ENCODE peak calls at places on chromosomes 1 and 21, in five cellular contexts. Z, O, H, X and J are unnamed samples.

GRCh38 chr1:36323636-36324321 is at the start of gene EVA1B:
- DNase-seq in X (peak; percentile 94), H (peak; percentile 32), O (peak; percentile 79), Z (peak; percentile 76), J (no peak)

GRCh38 chr1:66890621-66891020 is 34.0 kb downstream of the DNAI4 start:
- DNase-seq in H (no peak), O (no peak), Z (no peak), X (no peak), J (no peak)

GRCh38 chr1:8450312-8450711 is 132.4 kb downstream of the SLC45A1 start:
- DNase-seq in X (no peak), O (no peak), H (no peak), Z (no peak), J (no peak)

GRCh38 chr1:246959944-246960693 is 28.4 kb upstream of the AHCTF1 start:
- DNase-seq in Z (no peak), X (no peak), O (no peak), H (no peak), J (no peak)

GRCh38 chr1:4063516-4063915 is 163.4 kb upstream of the C1orf174 start:
- DNase-seq in X (peak; percentile 38), H (no peak), Z (no peak), O (no peak), J (no peak)

GRCh38 chr1:61851849-61852692 is 109.8 kb downstream of the PATJ start:
- DNase-seq in Z (peak; percentile 94), H (peak; percentile 59), O (peak; percentile 19), X (no peak), J (no peak)

GRCh38 chr1:35222322-35223108 is 29.6 kb upstream of the SFPQ start:
- DNase-seq in O (no peak), H (no peak), Z (peak; percentile 98), X (no peak), J (no peak)

GRCh38 chr1:107964397-107965111 is 426 bp downstream of the VAV3 start:
- DNase-seq in Z (no peak), H (peak; percentile 3), X (no peak), O (peak; percentile 20), J (no peak)

GRCh38 chr1:200753650-200754198 is 15.0 kb downstream of the CAMSAP2 start:
- DNase-seq in H (no peak), O (no peak), Z (no peak), X (no peak), J (no peak)

GRCh38 chr1:53400761-53401379 is 58.3 kb upstream of the DMRTB1 start:
- DNase-seq in O (no peak), X (peak; percentile 4), Z (no peak), H (no peak), J (no peak)

GRCh38 chr1:210360852-210361477 is 32.3 kb downstream of the HHAT start:
- DNase-seq in Z (peak; percentile 77), X (no peak), H (peak; percentile 45), O (no peak), J (no peak)

GRCh38 chr1:27137544-27138075 is 17.3 kb downstream of the SLC9A1 start:
- DNase-seq in H (no peak), O (no peak), Z (no peak), X (no peak), J (no peak)

GRCh38 chr1:205907794-205908193 is 35.5 kb downstream of the SLC26A9 start:
- DNase-seq in X (no peak), H (peak; percentile 52), O (peak; percentile 56), Z (peak; percentile 63), J (no peak)

GRCh38 chr21:44956356-44957046 is 16.7 kb downstream of the SLX9 start:
- DNase-seq in O (no peak), H (no peak), Z (no peak), X (peak; percentile 68), J (no peak)

GRCh38 chr1:110462093-110462492 is 11.1 kb downstream of the PROK1 start:
- DNase-seq in Z (no peak), O (no peak), X (no peak), H (no peak), J (no peak)

GRCh38 chr1:202210370-202210769 is 16.8 kb downstream of the LGR6 start:
- DNase-seq in H (peak; percentile 52), O (no peak), Z (peak; percentile 10), X (no peak), J (no peak)

GRCh38 chr1:111446967-111447892 is 1.8 kb downstream of the WDR77 start:
- DNase-seq in X (no peak), O (no peak), H (no peak), Z (no peak), J (no peak)

GRCh38 chr21:41754481-41754891 is 12.4 kb downstream of the RIPK4 start:
- DNase-seq in X (no peak), O (no peak), H (no peak), Z (no peak), J (no peak)

DNA sequence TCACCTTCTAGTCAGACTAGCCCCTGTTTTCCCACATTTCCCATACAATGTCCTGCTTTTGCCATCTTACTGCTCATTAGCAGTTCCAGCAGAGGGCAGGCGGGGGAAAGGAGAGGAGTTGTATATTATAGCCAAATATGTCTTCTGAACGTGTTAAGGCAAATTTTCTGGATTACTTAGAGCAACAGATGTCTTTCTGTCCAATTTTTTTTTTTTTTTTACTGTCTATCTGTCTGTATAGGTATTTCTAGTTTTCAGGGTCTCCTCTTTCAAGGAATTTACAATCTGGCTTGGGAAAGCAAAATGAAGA is 30.0 kb upstream of the DDAH1 start:
- DNase-seq in H (peak; percentile 30), X (no peak), O (peak; percentile 6), Z (peak; percentile 45), J (no peak)
- TF ChIP-seq CTCF in H (peak; percentile 30), X (peak; percentile 36), O (no peak), Z (peak; percentile 45), J (no peak)

DNA sequence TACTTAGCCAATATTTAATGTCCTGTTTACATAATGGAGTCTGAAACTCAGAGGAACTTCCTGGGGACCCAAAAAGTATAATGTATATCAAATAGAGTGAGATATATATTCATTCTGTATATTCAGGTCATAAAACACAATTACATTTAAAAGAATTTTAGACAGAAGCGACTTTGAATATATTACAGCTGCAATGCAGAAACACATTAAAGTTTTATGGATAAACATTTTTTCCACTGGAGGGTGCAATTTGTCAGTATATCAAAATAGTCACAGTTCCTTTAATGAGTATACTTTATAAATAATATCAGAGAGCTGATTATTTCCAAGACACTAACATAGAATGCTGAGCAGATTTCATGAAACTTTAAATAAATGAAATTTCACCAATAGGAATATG is 43.9 kb upstream of the CRB1 start:
- DNase-seq in X (no peak), Z (peak; percentile 34), H (no peak), O (no peak), J (no peak)
- TF ChIP-seq CTCF in X (no peak), Z (peak; percentile 13), H (peak; percentile 44), O (no peak), J (no peak)

GRCh38 chr1:229383188-229383587 is 40.3 kb upstream of the CCSAP start:
- DNase-seq in O (no peak), H (no peak), Z (no peak), X (peak; percentile 2), J (no peak)
- TF ChIP-seq CTCF in O (no peak), H (no peak), Z (no peak), X (no peak), J (no peak)

GRCh38 chr1:57156907-57157306 is 191.1 kb upstream of the C8B start:
- DNase-seq in X (no peak), O (no peak), H (no peak), Z (no peak), J (no peak)
- TF ChIP-seq CTCF in X (no peak), O (no peak), H (no peak), Z (no peak), J (no peak)

DNA sequence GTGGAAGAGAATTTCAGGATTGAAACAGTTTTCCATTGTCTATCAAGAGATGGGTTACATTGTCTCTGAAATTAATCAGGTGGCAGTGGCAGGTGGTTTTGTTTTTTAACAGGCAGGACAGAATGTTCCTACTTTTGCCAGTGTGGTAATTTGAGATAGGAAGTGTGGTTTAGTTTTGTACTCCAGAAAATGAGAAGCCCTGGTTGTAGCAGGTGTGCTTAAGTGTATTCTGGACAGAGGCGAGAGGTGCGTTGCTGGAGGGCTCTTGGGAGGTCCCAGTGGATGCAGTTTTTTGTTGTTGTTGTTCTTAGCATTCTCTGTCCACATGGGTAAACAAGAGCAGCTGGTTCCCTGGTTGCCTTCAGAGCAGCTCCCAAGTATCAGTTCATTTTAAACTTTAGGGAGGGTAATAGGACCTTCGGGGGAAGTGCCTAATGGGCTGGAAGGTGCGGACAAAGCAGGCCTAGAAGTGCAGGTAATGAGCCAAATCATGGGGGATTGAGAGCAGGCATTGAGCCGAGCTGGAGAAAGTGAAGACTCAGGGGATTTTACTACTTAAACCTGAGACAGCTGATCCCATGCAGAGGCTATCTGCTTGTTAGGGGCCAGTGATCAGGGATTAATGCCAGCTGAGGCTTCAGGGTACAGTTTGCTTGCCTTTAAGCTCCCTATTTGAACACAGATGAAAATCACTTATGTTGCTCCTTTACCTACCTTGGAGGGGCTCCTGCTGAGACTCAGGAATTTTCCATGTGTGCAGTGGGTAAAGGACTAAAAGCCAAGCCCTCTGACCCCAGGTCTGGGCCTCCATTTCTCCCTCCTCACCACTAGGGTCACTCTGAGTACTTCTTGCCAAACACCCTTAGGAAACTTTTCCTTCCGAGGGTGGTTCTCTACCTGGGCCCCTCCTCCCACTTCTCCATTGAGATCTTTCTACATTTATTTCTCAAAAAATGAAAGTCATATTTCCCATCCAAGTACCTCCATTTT is 6.1 kb downstream of the PFKFB2 start:
- DNase-seq in Z (no peak), H (no peak), O (no peak), X (no peak), J (no peak)
- TF ChIP-seq CTCF in Z (no peak), H (no peak), O (no peak), X (no peak), J (no peak)